ENCODE peak calls at places on chromosomes 3 and 15, in seven cellular contexts. J is colonic mucosa, M is non-pigmented ciliary epithelial cell, H is GM12865, V is HT-29, A is GDM1, F is AG20443. K is an unnamed sample.

GRCh38 chr3:82001276-82001953 is 240.0 kb upstream of the GBE1 start:
- DNase-seq in J (no peak), M (no peak), H (no peak), V (no peak), A (no peak), F (no peak), K (no peak)

GRCh38 chr15:101362359-101362758 is 67.3 kb upstream of the SNRPA1 start:
- DNase-seq in J (no peak), M (no peak), H (no peak), V (no peak), A (no peak), F (no peak), K (no peak)

GRCh38 chr3:105938101-105938500 is 69.3 kb upstream of the CBLB start:
- DNase-seq in J (no peak), M (no peak), H (no peak), V (no peak), A (no peak), F (peak; percentile 60), K (no peak)

GRCh38 chr15:99454941-99455795 is 110.6 kb upstream of the MEF2A start:
- DNase-seq in J (no peak), M (peak; percentile 86), H (no peak), V (peak; percentile 89), A (no peak), F (peak; percentile 97), K (peak; percentile 91)

GRCh38 chr3:184716652-184717607 is 5.1 kb upstream of the MAGEF1 start:
- DNase-seq in J (no peak), M (no peak), H (no peak), V (no peak), A (no peak), F (peak; percentile 78), K (no peak)

GRCh38 chr3:128395500-128396125 is 71.1 kb downstream of the DNAJB8 start:
- DNase-seq in J (no peak), M (no peak), H (no peak), V (no peak), A (no peak), F (peak; percentile 73), K (peak; percentile 82)

GRCh38 chr3:44076221-44076829 is 165.4 kb upstream of the TOPAZ1 start:
- DNase-seq in J (no peak), M (no peak), H (no peak), V (no peak), A (no peak), F (no peak), K (no peak)

GRCh38 chr3:16477501-16477900 is 36.0 kb downstream of the RFTN1 start:
- DNase-seq in J (no peak), M (no peak), H (no peak), V (no peak), A (no peak), F (no peak), K (no peak)

GRCh38 chr3:178086419-178086818 is 449.8 kb upstream of the KCNMB2 start:
- DNase-seq in J (no peak), M (no peak), H (no peak), V (no peak), A (no peak), F (no peak), K (no peak)

GRCh38 chr3:107284570-107284969 is 92.7 kb upstream of the CCDC54 start:
- DNase-seq in J (no peak), M (no peak), H (no peak), V (no peak), A (no peak), F (no peak), K (no peak)

GRCh38 chr15:68698708-68699107 is 119.9 kb downstream of the CORO2B start:
- DNase-seq in J (no peak), M (no peak), H (no peak), V (no peak), A (no peak), F (no peak), K (no peak)

GRCh38 chr3:58858126-58858525 is 191.6 kb upstream of the FAM3D start:
- DNase-seq in J (no peak), M (no peak), H (no peak), V (no peak), A (no peak), F (no peak), K (no peak)

GRCh38 chr3:51382947-51383578 is 2.0 kb upstream of the MANF start:
- DNase-seq in J (no peak), M (no peak), H (no peak), V (no peak), A (no peak), F (no peak), K (no peak)

GRCh38 chr3:130692455-130692854 is 54.2 kb downstream of the PIK3R4 start:
- DNase-seq in J (no peak), M (no peak), H (no peak), V (no peak), A (no peak), F (no peak), K (no peak)

GRCh38 chr3:126544596-126545281 is 14.0 kb downstream of the C3orf22 start:
- DNase-seq in J (peak; percentile 13), M (no peak), H (no peak), V (no peak), A (no peak), F (no peak), K (no peak)

GRCh38 chr15:75646944-75647364 is 758 bp upstream of the SNX33 start:
- DNase-seq in J (peak; percentile 65), M (no peak), H (no peak), V (peak; percentile 64), A (no peak), F (no peak), K (no peak)

GRCh38 chr3:150299221-150299620 is 108.9 kb upstream of the TSC22D2 start:
- DNase-seq in J (no peak), M (no peak), H (no peak), V (no peak), A (no peak), F (no peak), K (no peak)

GRCh38 chr3:193744048-193744821 is 151.2 kb downstream of the OPA1 start:
- DNase-seq in J (peak; percentile 64), M (no peak), H (no peak), V (peak; percentile 34), A (no peak), F (no peak), K (no peak)

GRCh38 chr3:123757281-123757940 is 126.7 kb downstream of the MYLK start:
- DNase-seq in J (peak; percentile 73), M (no peak), H (no peak), V (peak; percentile 86), A (no peak), F (no peak), K (peak; percentile 59)

GRCh38 chr3:42210731-42211130 is 55.3 kb downstream of the CCK start:
- DNase-seq in J (no peak), M (no peak), H (no peak), V (no peak), A (no peak), F (no peak), K (no peak)

GRCh38 chr3:69893274-69893673 is 106.3 kb upstream of the SAMMSON start:
- DNase-seq in J (no peak), M (no peak), H (no peak), V (no peak), A (no peak), F (no peak), K (no peak)

GRCh38 chr3:131977363-131977762 is 57.5 kb downstream of the CPNE4 start:
- DNase-seq in J (no peak), M (no peak), H (no peak), V (no peak), A (no peak), F (no peak), K (no peak)

GRCh38 chr3:46632792-46633191 is 20.5 kb downstream of the FAM240A start:
- DNase-seq in J (no peak), M (no peak), H (no peak), V (no peak), A (no peak), F (no peak), K (no peak)

GRCh38 chr15:39854161-39854560 is 65.9 kb downstream of the GPR176 start:
- DNase-seq in J (no peak), M (no peak), H (no peak), V (no peak), A (no peak), F (no peak), K (no peak)

GRCh38 chr15:100878601-100879000 is 1.0 kb upstream of the ALDH1A3 start:
- DNase-seq in J (no peak), M (no peak), H (no peak), V (peak; percentile 21), A (no peak), F (no peak), K (no peak)

GRCh38 chr3:152051501-152052404 is 178.3 kb downstream of the SUCNR1 start:
- DNase-seq in J (no peak), M (no peak), H (peak; percentile 36), V (no peak), A (no peak), F (peak; percentile 43), K (no peak)

K was measured in left ventricle myocardium inferior.